ENCODE peak calls at places on chromosomes 1 and 21, in eight cellular contexts. One of them, this sample, is unnamed.

GRCh38 chr1:108049083-108049819 is 84.3 kb upstream of the VAV3 start:
- DNase-seq in D721Med: no peak
- DNase-seq in AG09319: no peak
- DNase-seq in IMR-90: no peak
- DNase-seq in cardiac fibroblast: peak
- DNase-seq in glutamatergic neuron: peak
- DNase-seq in left ventricle myocardium inferior: peak
- DNase-seq in CD8-positive, alpha-beta T cell: no peak
- DNase-seq in this sample: no peak

GRCh38 chr1:241443561-241443960 is 76.0 kb downstream of the FH start:
- DNase-seq in AG09319: no peak
- DNase-seq in glutamatergic neuron: no peak
- DNase-seq in CD8-positive, alpha-beta T cell: no peak
- DNase-seq in IMR-90: no peak
- DNase-seq in cardiac fibroblast: no peak
- DNase-seq in left ventricle myocardium inferior: no peak
- DNase-seq in D721Med: no peak
- DNase-seq in this sample: no peak

GRCh38 chr1:227777156-227777555 is 38.3 kb upstream of the PRSS38 start:
- DNase-seq in glutamatergic neuron: no peak
- DNase-seq in CD8-positive, alpha-beta T cell: no peak
- DNase-seq in cardiac fibroblast: no peak
- DNase-seq in AG09319: no peak
- DNase-seq in D721Med: no peak
- DNase-seq in IMR-90: no peak
- DNase-seq in left ventricle myocardium inferior: no peak
- DNase-seq in this sample: no peak

GRCh38 chr1:213135572-213135971 is 84.5 kb downstream of the RPS6KC1 start:
- DNase-seq in D721Med: no peak
- DNase-seq in cardiac fibroblast: peak
- DNase-seq in IMR-90: peak
- DNase-seq in AG09319: no peak
- DNase-seq in CD8-positive, alpha-beta T cell: no peak
- DNase-seq in left ventricle myocardium inferior: no peak
- DNase-seq in glutamatergic neuron: no peak
- DNase-seq in this sample: no peak

GRCh38 chr1:79749607-79750006 is 743.1 kb upstream of the ADGRL4 start:
- DNase-seq in left ventricle myocardium inferior: no peak
- DNase-seq in D721Med: no peak
- DNase-seq in CD8-positive, alpha-beta T cell: no peak
- DNase-seq in glutamatergic neuron: no peak
- DNase-seq in cardiac fibroblast: no peak
- DNase-seq in AG09319: no peak
- DNase-seq in IMR-90: no peak
- DNase-seq in this sample: no peak

GRCh38 chr1:58799650-58800049 is 15.8 kb upstream of the JUN start:
- DNase-seq in left ventricle myocardium inferior: no peak
- DNase-seq in glutamatergic neuron: no peak
- DNase-seq in AG09319: no peak
- DNase-seq in D721Med: no peak
- DNase-seq in CD8-positive, alpha-beta T cell: no peak
- DNase-seq in cardiac fibroblast: no peak
- DNase-seq in IMR-90: no peak
- DNase-seq in this sample: no peak

GRCh38 chr1:247331172-247331525 is 518 bp downstream of the ZNF496 start:
- DNase-seq in AG09319: peak
- DNase-seq in left ventricle myocardium inferior: peak
- DNase-seq in glutamatergic neuron: peak
- DNase-seq in cardiac fibroblast: peak
- DNase-seq in D721Med: peak
- DNase-seq in CD8-positive, alpha-beta T cell: peak
- DNase-seq in IMR-90: peak
- DNase-seq in this sample: peak

GRCh38 chr1:79657916-79658662 is 651.6 kb upstream of the ADGRL4 start:
- DNase-seq in left ventricle myocardium inferior: no peak
- DNase-seq in AG09319: no peak
- DNase-seq in cardiac fibroblast: no peak
- DNase-seq in CD8-positive, alpha-beta T cell: no peak
- DNase-seq in IMR-90: peak
- DNase-seq in D721Med: no peak
- DNase-seq in glutamatergic neuron: no peak
- DNase-seq in this sample: no peak

GRCh38 chr1:189662190-189662589 is 815.5 kb downstream of the BRINP3 start:
- DNase-seq in cardiac fibroblast: no peak
- DNase-seq in glutamatergic neuron: no peak
- DNase-seq in AG09319: no peak
- DNase-seq in CD8-positive, alpha-beta T cell: no peak
- DNase-seq in D721Med: no peak
- DNase-seq in left ventricle myocardium inferior: no peak
- DNase-seq in IMR-90: peak
- DNase-seq in this sample: no peak

GRCh38 chr1:2284932-2285331 is 56.8 kb downstream of the SKI start:
- DNase-seq in left ventricle myocardium inferior: no peak
- DNase-seq in D721Med: no peak
- DNase-seq in IMR-90: no peak
- DNase-seq in cardiac fibroblast: no peak
- DNase-seq in AG09319: no peak
- DNase-seq in glutamatergic neuron: no peak
- DNase-seq in CD8-positive, alpha-beta T cell: peak
- DNase-seq in this sample: no peak

GRCh38 chr1:231603598-231604275 is 22.9 kb upstream of the DISC1 start:
- DNase-seq in cardiac fibroblast: peak
- DNase-seq in IMR-90: peak
- DNase-seq in CD8-positive, alpha-beta T cell: peak
- DNase-seq in AG09319: no peak
- DNase-seq in glutamatergic neuron: no peak
- DNase-seq in D721Med: no peak
- DNase-seq in left ventricle myocardium inferior: no peak
- DNase-seq in this sample: no peak

GRCh38 chr21:33418686-33419085 is 15.5 kb downstream of the IFNGR2 start:
- DNase-seq in AG09319: peak
- DNase-seq in left ventricle myocardium inferior: peak
- DNase-seq in glutamatergic neuron: no peak
- DNase-seq in cardiac fibroblast: no peak
- DNase-seq in D721Med: no peak
- DNase-seq in IMR-90: no peak
- DNase-seq in CD8-positive, alpha-beta T cell: no peak
- DNase-seq in this sample: no peak

GRCh38 chr1:75426688-75427087 is 184.2 kb downstream of the SLC44A5 start:
- DNase-seq in IMR-90: no peak
- DNase-seq in cardiac fibroblast: no peak
- DNase-seq in CD8-positive, alpha-beta T cell: no peak
- DNase-seq in left ventricle myocardium inferior: no peak
- DNase-seq in AG09319: no peak
- DNase-seq in glutamatergic neuron: no peak
- DNase-seq in D721Med: no peak
- DNase-seq in this sample: no peak

GRCh38 chr1:2328676-2329455 is 62.5 kb downstream of the MORN1 start:
- DNase-seq in glutamatergic neuron: no peak
- DNase-seq in IMR-90: no peak
- DNase-seq in D721Med: no peak
- DNase-seq in CD8-positive, alpha-beta T cell: no peak
- DNase-seq in cardiac fibroblast: no peak
- DNase-seq in left ventricle myocardium inferior: no peak
- DNase-seq in AG09319: no peak
- DNase-seq in this sample: no peak

GRCh38 chr1:150869683-150870082 is 6.7 kb downstream of the ARNT start:
- DNase-seq in cardiac fibroblast: no peak
- DNase-seq in glutamatergic neuron: no peak
- DNase-seq in CD8-positive, alpha-beta T cell: no peak
- DNase-seq in IMR-90: no peak
- DNase-seq in left ventricle myocardium inferior: no peak
- DNase-seq in AG09319: no peak
- DNase-seq in D721Med: no peak
- DNase-seq in this sample: no peak

GRCh38 chr1:23995431-23995837 is 15.3 kb upstream of the SRSF10 start:
- DNase-seq in D721Med: no peak
- DNase-seq in left ventricle myocardium inferior: no peak
- DNase-seq in IMR-90: peak
- DNase-seq in AG09319: no peak
- DNase-seq in CD8-positive, alpha-beta T cell: no peak
- DNase-seq in cardiac fibroblast: peak
- DNase-seq in glutamatergic neuron: no peak
- DNase-seq in this sample: no peak

GRCh38 chr1:212595229-212595628 is 13.3 kb upstream of the ATF3 start:
- DNase-seq in AG09319: no peak
- DNase-seq in D721Med: no peak
- DNase-seq in CD8-positive, alpha-beta T cell: no peak
- DNase-seq in left ventricle myocardium inferior: no peak
- DNase-seq in cardiac fibroblast: no peak
- DNase-seq in IMR-90: no peak
- DNase-seq in glutamatergic neuron: no peak
- DNase-seq in this sample: no peak

GRCh38 chr1:151314137-151314875 is 12.9 kb downstream of the PI4KB start:
- DNase-seq in glutamatergic neuron: no peak
- DNase-seq in left ventricle myocardium inferior: peak
- DNase-seq in cardiac fibroblast: peak
- DNase-seq in CD8-positive, alpha-beta T cell: no peak
- DNase-seq in AG09319: peak
- DNase-seq in D721Med: no peak
- DNase-seq in IMR-90: peak
- DNase-seq in this sample: no peak

GRCh38 chr1:217718873-217719272 is 87.7 kb downstream of the SPATA17 start:
- DNase-seq in glutamatergic neuron: no peak
- DNase-seq in left ventricle myocardium inferior: no peak
- DNase-seq in AG09319: no peak
- DNase-seq in CD8-positive, alpha-beta T cell: no peak
- DNase-seq in cardiac fibroblast: no peak
- DNase-seq in IMR-90: no peak
- DNase-seq in D721Med: no peak
- DNase-seq in this sample: no peak

GRCh38 chr1:95084317-95085176 is 11.8 kb upstream of the ALG14 start:
- DNase-seq in cardiac fibroblast: peak
- DNase-seq in IMR-90: peak
- DNase-seq in glutamatergic neuron: no peak
- DNase-seq in D721Med: peak
- DNase-seq in AG09319: no peak
- DNase-seq in CD8-positive, alpha-beta T cell: peak
- DNase-seq in left ventricle myocardium inferior: no peak
- DNase-seq in this sample: no peak

GRCh38 chr1:41976671-41977070 is 57.9 kb upstream of the HIVEP3 start:
- DNase-seq in IMR-90: no peak
- DNase-seq in D721Med: no peak
- DNase-seq in left ventricle myocardium inferior: no peak
- DNase-seq in AG09319: no peak
- DNase-seq in glutamatergic neuron: no peak
- DNase-seq in CD8-positive, alpha-beta T cell: no peak
- DNase-seq in cardiac fibroblast: no peak
- DNase-seq in this sample: no peak

DNA sequence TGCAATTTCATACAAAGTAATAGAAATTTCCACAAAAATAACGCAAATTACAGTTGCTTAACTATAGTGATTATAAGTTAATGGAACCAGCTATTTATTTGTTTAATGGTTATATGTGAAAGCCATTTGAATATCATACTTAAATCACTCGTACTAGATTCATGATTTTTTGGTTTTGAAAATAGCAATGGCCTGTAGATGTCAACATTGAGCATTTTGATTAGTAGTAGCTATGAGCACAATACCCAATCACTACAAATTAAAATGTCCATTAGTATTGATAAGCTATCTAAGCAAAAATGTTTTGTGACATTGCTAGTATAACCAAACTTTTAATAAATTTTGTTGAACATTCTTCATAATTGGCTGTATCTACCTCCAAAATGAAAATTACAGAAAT is 10.0 kb downstream of the COL24A1 start:
- DNase-seq in left ventricle myocardium inferior: no peak
- DNase-seq in CD8-positive, alpha-beta T cell: no peak
- DNase-seq in IMR-90: no peak
- DNase-seq in AG09319: no peak
- DNase-seq in cardiac fibroblast: no peak
- DNase-seq in glutamatergic neuron: no peak
- DNase-seq in D721Med: no peak
- DNase-seq in this sample: no peak
- TF ChIP-seq CTCF in left ventricle myocardium inferior: no peak
- TF ChIP-seq CTCF in CD8-positive, alpha-beta T cell: no peak
- TF ChIP-seq CTCF in IMR-90: no peak
- TF ChIP-seq CTCF in AG09319: peak
- TF ChIP-seq CTCF in cardiac fibroblast: no peak
- TF ChIP-seq CTCF in glutamatergic neuron: no peak
- TF ChIP-seq CTCF in D721Med: peak
- TF ChIP-seq CTCF in this sample: no peak

GRCh38 chr1:27365372-27366112 is 1.2 kb downstream of the MAP3K6 start:
- DNase-seq in glutamatergic neuron: peak
- DNase-seq in cardiac fibroblast: peak
- DNase-seq in D721Med: no peak
- DNase-seq in left ventricle myocardium inferior: peak
- DNase-seq in CD8-positive, alpha-beta T cell: peak
- DNase-seq in AG09319: peak
- DNase-seq in IMR-90: peak
- DNase-seq in this sample: peak

GRCh38 chr1:27364696-27365371 is 1.9 kb downstream of the MAP3K6 start:
- DNase-seq in IMR-90: no peak
- DNase-seq in AG09319: no peak
- DNase-seq in CD8-positive, alpha-beta T cell: no peak
- DNase-seq in cardiac fibroblast: no peak
- DNase-seq in D721Med: no peak
- DNase-seq in glutamatergic neuron: no peak
- DNase-seq in left ventricle myocardium inferior: no peak
- DNase-seq in this sample: no peak

GRCh38 chr1:27366113-27366410 is 699 bp downstream of the MAP3K6 start:
- DNase-seq in cardiac fibroblast: peak
- DNase-seq in AG09319: no peak
- DNase-seq in CD8-positive, alpha-beta T cell: peak
- DNase-seq in D721Med: no peak
- DNase-seq in left ventricle myocardium inferior: peak
- DNase-seq in glutamatergic neuron: peak
- DNase-seq in IMR-90: peak
- DNase-seq in this sample: peak

GRCh38 chr1:27367160-27367650 is 444 bp upstream of the MAP3K6 start:
- DNase-seq in left ventricle myocardium inferior: no peak
- DNase-seq in IMR-90: no peak
- DNase-seq in cardiac fibroblast: no peak
- DNase-seq in AG09319: no peak
- DNase-seq in glutamatergic neuron: no peak
- DNase-seq in CD8-positive, alpha-beta T cell: no peak
- DNase-seq in D721Med: no peak
- DNase-seq in this sample: no peak

GRCh38 chr1:27366411-27367159 is at the start of gene MAP3K6:
- DNase-seq in glutamatergic neuron: peak
- DNase-seq in CD8-positive, alpha-beta T cell: no peak
- DNase-seq in AG09319: peak
- DNase-seq in cardiac fibroblast: peak
- DNase-seq in left ventricle myocardium inferior: peak
- DNase-seq in D721Med: no peak
- DNase-seq in IMR-90: peak
- DNase-seq in this sample: no peak
- TF ChIP-seq CTCF in glutamatergic neuron: no peak
- TF ChIP-seq CTCF in CD8-positive, alpha-beta T cell: no peak
- TF ChIP-seq CTCF in AG09319: peak
- TF ChIP-seq CTCF in cardiac fibroblast: no peak
- TF ChIP-seq CTCF in left ventricle myocardium inferior: peak
- TF ChIP-seq CTCF in D721Med: peak
- TF ChIP-seq CTCF in IMR-90: peak
- TF ChIP-seq CTCF in this sample: no peak

GRCh38 chr1:240111558-240111957 is 19.9 kb downstream of the FMN2 start:
- DNase-seq in CD8-positive, alpha-beta T cell: no peak
- DNase-seq in IMR-90: no peak
- DNase-seq in cardiac fibroblast: no peak
- DNase-seq in glutamatergic neuron: no peak
- DNase-seq in left ventricle myocardium inferior: no peak
- DNase-seq in D721Med: no peak
- DNase-seq in AG09319: no peak
- DNase-seq in this sample: no peak
- TF ChIP-seq CTCF in CD8-positive, alpha-beta T cell: no peak
- TF ChIP-seq CTCF in IMR-90: no peak
- TF ChIP-seq CTCF in cardiac fibroblast: no peak
- TF ChIP-seq CTCF in glutamatergic neuron: peak
- TF ChIP-seq CTCF in left ventricle myocardium inferior: no peak
- TF ChIP-seq CTCF in D721Med: no peak
- TF ChIP-seq CTCF in AG09319: no peak
- TF ChIP-seq CTCF in this sample: no peak

GRCh38 chr1:16644179-16645043 is 22.3 kb downstream of the RNU1-3 start:
- DNase-seq in AG09319: peak
- DNase-seq in cardiac fibroblast: peak
- DNase-seq in CD8-positive, alpha-beta T cell: peak
- DNase-seq in IMR-90: peak
- DNase-seq in glutamatergic neuron: peak
- DNase-seq in D721Med: peak
- DNase-seq in left ventricle myocardium inferior: peak
- DNase-seq in this sample: peak
- TF ChIP-seq CTCF in AG09319: peak
- TF ChIP-seq CTCF in cardiac fibroblast: peak
- TF ChIP-seq CTCF in CD8-positive, alpha-beta T cell: peak
- TF ChIP-seq CTCF in IMR-90: peak
- TF ChIP-seq CTCF in glutamatergic neuron: peak
- TF ChIP-seq CTCF in D721Med: no peak
- TF ChIP-seq CTCF in left ventricle myocardium inferior: peak
- TF ChIP-seq CTCF in this sample: no peak